ENCODE peak calls at places on chromosomes 13 and 19, in five cellular contexts. Y, B, W, U and E are unnamed samples.
A peak's percentile ranks its signal among the peaks of the same experiment; 100 is the strongest.

GRCh38 chr19:44968670-44969069 is 13.5 kb downstream of the CLPTM1 start:
- DNase-seq in U (no peak), W (no peak), Y (no peak), B (no peak), E (no peak)

GRCh38 chr19:23365222-23365621 is 30.0 kb downstream of the ZNF91 start:
- DNase-seq in Y (no peak), B (no peak), W (no peak), U (no peak), E (no peak)

GRCh38 chr19:40398417-40399056 is 8.6 kb upstream of the HIPK4 start:
- DNase-seq in B (no peak), Y (no peak), W (peak; percentile 72), U (no peak), E (peak; percentile 42)

GRCh38 chr13:73307481-73307880 is 248.7 kb downstream of the KLF5 start:
- DNase-seq in Y (no peak), B (no peak), U (no peak), W (no peak), E (no peak)

GRCh38 chr19:1206063-1206732 is 620 bp downstream of the STK11 start:
- DNase-seq in W (peak; percentile 18), B (no peak), U (no peak), Y (no peak), E (no peak)

GRCh38 chr19:1138121-1138520 is 34.3 kb downstream of the GPX4 start:
- DNase-seq in B (no peak), W (no peak), Y (no peak), U (no peak), E (no peak)

GRCh38 chr13:109126973-109127615 is 497.7 kb downstream of the MYO16 start:
- DNase-seq in W (no peak), Y (no peak), B (no peak), U (no peak), E (no peak)

GRCh38 chr13:79593611-79594275 is 112.8 kb downstream of the NDFIP2 start:
- DNase-seq in W (no peak), B (no peak), U (no peak), Y (no peak), E (no peak)

GRCh38 chr19:1070576-1070930 is 3.6 kb downstream of the ARHGAP45 start:
- DNase-seq in U (no peak), W (no peak), Y (no peak), B (no peak), E (peak; percentile 47)

GRCh38 chr19:3670796-3671679 is 29.2 kb downstream of the PIP5K1C start:
- DNase-seq in W (peak; percentile 41), B (no peak), U (no peak), Y (no peak), E (no peak)

GRCh38 chr19:36371886-36372285 is 7.1 kb downstream of the ZFP14 start:
- DNase-seq in B (no peak), Y (no peak), U (no peak), W (no peak), E (no peak)

GRCh38 chr19:35295792-35296462 is 4.0 kb downstream of the MAG start:
- DNase-seq in B (no peak), U (no peak), W (no peak), Y (no peak), E (no peak)

GRCh38 chr19:38273499-38273898 is 9.1 kb downstream of the SPINT2 start:
- DNase-seq in W (no peak), Y (no peak), U (no peak), B (no peak), E (no peak)

GRCh38 chr13:98978280-98978679 is 416 bp upstream of the DOCK9 start:
- DNase-seq in U (no peak), Y (no peak), W (no peak), B (no peak), E (no peak)